ENCODE peak calls at places on chromosomes 12 and 14, in six cellular contexts. I is GM23248, X is IMR-90, C is hepatocyte, Z is OCI-LY7, J is neuronal stem cell. L is an unnamed sample.

GRCh38 chr12:57355734-57356133 is 75.1 kb downstream of the R3HDM2 start:
- DNase-seq in J (no peak), C (no peak), Z (no peak), X (no peak), I (no peak), L (no peak)

GRCh38 chr12:88036368-88036965 is 7.3 kb upstream of the C12orf50 start:
- DNase-seq in C (peak; percentile 13), J (no peak), X (peak; percentile 59), I (peak; percentile 68), Z (peak; percentile 7), L (no peak)

GRCh38 chr14:99217556-99217955 is 54.4 kb downstream of the BCL11B start:
- DNase-seq in I (no peak), J (no peak), Z (no peak), X (no peak), C (no peak), L (no peak)

GRCh38 chr14:76768201-76768656 is 7.0 kb downstream of the VASH1 start:
- DNase-seq in J (no peak), I (no peak), Z (peak; percentile 8), C (no peak), X (no peak), L (peak; percentile 84)

GRCh38 chr12:40802656-40803055 is 110.4 kb downstream of the CNTN1 start:
- DNase-seq in I (no peak), J (no peak), Z (no peak), X (no peak), C (no peak), L (no peak)

GRCh38 chr12:92028039-92028709 is 117.5 kb downstream of the BTG1 start:
- DNase-seq in Z (no peak), X (no peak), I (peak; percentile 47), C (no peak), J (no peak), L (no peak)

GRCh38 chr12:132163041-132163910 is 19.0 kb downstream of the NOC4L start:
- DNase-seq in Z (no peak), I (no peak), J (no peak), X (no peak), C (no peak), L (no peak)

GRCh38 chr14:24274101-24274543 is 2.7 kb upstream of the RABGGTA start:
- DNase-seq in C (no peak), X (peak; percentile 31), Z (peak; percentile 59), J (no peak), I (no peak), L (peak; percentile 21)

GRCh38 chr14:88882236-88882635 is 57.8 kb downstream of the TTC8 start:
- DNase-seq in C (no peak), X (peak; percentile 34), I (no peak), Z (no peak), J (no peak), L (no peak)

GRCh38 chr12:12194206-12194605 is 72.6 kb downstream of the LRP6 start:
- DNase-seq in Z (no peak), X (peak; percentile 54), C (no peak), I (peak; percentile 41), J (no peak), L (no peak)

GRCh38 chr14:79576434-79576833 is 634.9 kb downstream of the DIO2 start:
- DNase-seq in Z (no peak), J (no peak), I (no peak), C (no peak), X (peak; percentile 67), L (no peak)

GRCh38 chr12:72084061-72084460 is 145.4 kb downstream of the TPH2 start:
- DNase-seq in J (no peak), X (no peak), C (no peak), I (no peak), Z (no peak), L (no peak)

GRCh38 chr14:64643709-64644108 is 60.5 kb upstream of the PLEKHG3 start:
- DNase-seq in Z (no peak), C (no peak), I (no peak), J (no peak), X (no peak), L (no peak)

GRCh38 chr14:64645220-64645891 is 58.9 kb upstream of the PLEKHG3 start:
- DNase-seq in J (peak; percentile 35), C (peak; percentile 74), X (peak; percentile 97), Z (no peak), I (peak; percentile 98), L (peak; percentile 97)

GRCh38 chr14:64641760-64642159 is 62.5 kb upstream of the PLEKHG3 start:
- DNase-seq in J (no peak), Z (no peak), X (no peak), C (no peak), I (no peak), L (no peak)

GRCh38 chr14:64646103-64646502 is 58.1 kb upstream of the PLEKHG3 start:
- DNase-seq in J (no peak), X (peak; percentile 71), C (peak; percentile 56), I (peak; percentile 69), Z (no peak), L (peak; percentile 29)

GRCh38 chr14:64644629-64645028 is 59.6 kb upstream of the PLEKHG3 start:
- DNase-seq in I (no peak), Z (no peak), J (no peak), C (no peak), X (no peak), L (no peak)
- H3K4me2 ChIP-seq in I (peak overlapping the region; percentile 81), Z (no peak overlapping the region), J (no peak overlapping the region), C (peak overlapping the region; percentile 26), X (no peak overlapping the region), L (peak overlapping the region; percentile 39)

GRCh38 chr14:21042918-21043317 is 756 bp downstream of the RNASE7 start:
- DNase-seq in J (no peak), I (no peak), X (no peak), C (no peak), Z (no peak), L (no peak)
- H3K4me2 ChIP-seq in J (no peak overlapping the region), I (no peak overlapping the region), X (no peak overlapping the region), C (no peak overlapping the region), Z (no peak overlapping the region), L (no peak overlapping the region)

DNA sequence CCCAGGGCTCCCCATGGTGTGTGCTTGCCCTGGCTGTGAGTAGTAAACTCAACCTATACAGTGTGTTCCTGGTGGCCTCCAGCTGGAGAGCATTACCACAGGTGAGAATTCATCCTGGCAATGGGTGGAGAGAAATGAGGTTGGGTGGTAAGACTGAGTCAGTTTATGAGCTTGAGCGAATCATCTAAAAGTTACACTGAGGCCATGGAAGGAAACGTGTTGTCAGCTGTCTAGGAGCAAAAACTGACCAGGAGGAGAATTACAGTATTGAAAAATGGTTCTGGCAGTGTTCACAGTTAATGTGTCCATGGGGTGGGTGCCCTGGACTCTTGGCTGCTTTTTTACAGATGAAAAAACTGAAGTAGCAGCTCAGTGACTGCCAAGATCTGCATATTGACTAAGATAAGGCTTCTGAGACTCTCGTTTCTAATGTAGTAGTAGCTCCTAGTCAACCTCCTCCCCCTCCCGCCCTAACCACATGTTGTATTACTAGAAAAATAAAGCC is 202.0 kb upstream of the AMIGO2 start:
- DNase-seq in X (peak; percentile 24), Z (no peak), J (no peak), C (no peak), I (peak; percentile 51), L (no peak)
- H3K4me2 ChIP-seq in X (no peak overlapping the region), Z (no peak overlapping the region), J (no peak overlapping the region), C (no peak overlapping the region), I (no peak overlapping the region), L (no peak overlapping the region)

DNA sequence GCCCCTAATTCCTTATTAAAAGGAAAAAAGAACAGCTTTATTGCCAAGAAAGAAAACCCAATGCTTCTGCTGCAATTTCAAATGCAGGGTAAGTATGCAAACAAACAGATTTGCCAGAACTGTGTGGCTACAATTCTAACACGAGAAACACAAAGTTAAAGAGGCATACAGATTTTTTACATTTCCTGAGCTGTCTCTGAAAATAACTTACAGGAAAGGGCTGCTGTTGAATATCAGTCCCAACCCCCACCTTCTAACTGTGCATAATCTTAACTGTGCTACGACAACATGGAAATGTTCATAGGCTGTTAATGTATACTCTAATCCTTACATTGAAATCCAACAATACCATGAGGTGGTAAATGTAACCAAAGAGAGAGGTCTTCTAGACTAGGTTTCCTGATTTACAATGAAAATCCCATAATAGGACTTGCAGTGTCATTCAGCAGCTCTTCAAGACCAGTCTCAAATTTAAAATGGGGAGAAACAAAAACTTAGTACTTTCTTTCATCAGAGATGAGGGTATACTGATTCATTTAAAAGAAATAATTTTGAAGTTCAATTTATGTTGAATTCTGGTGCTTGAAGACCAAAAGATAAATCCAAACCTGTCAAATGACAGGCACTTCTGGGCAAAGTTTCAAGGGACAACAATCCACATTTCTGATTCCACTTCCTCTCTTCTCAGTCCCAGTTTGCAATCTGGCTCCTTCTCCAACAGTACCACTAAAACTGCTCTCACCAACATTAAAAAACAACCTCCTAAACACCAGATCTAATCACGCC is 14.4 kb downstream of the FGD6 start:
- DNase-seq in I (peak; percentile 50), X (no peak), J (no peak), Z (no peak), C (no peak), L (no peak)
- H3K4me2 ChIP-seq in I (peak overlapping the region; percentile 77), X (peak overlapping the region; percentile 31), J (no peak overlapping the region), Z (peak overlapping the region; percentile 73), C (peak overlapping the region; percentile 64), L (peak overlapping the region; percentile 70)